ENCODE peak calls at places on chromosomes 16 and 17, in ten cellular contexts. One of them, this sample, is unnamed.

GRCh38 chr17:64166876-64167275 is 36.9 kb upstream of the ERN1 start:
- DNase-seq in activated T-helper 1 cell treated with anti-CD3 and anti-CD28 coated beads, Interleukin-12 subunit alpha, Interleukin-12 subunit beta, Interleukin-2, Interleukin-4 antibody, amounts not matched to agents 30 ng/mL and 10 ng/mL and 1 ng/mL, durations not matched to agents 14 hours and 24 hours and 36 hours: no peak
- DNase-seq in astrocyte of the cerebellum: no peak
- DNase-seq in SHP77: no peak
- DNase-seq in osteocyte: no peak
- DNase-seq in KG1: no peak
- DNase-seq in HS-5: no peak
- DNase-seq in lower leg skin: peak; percentile 36
- DNase-seq in activated CD8-positive, alpha-beta memory T cell treated with anti-CD3 and anti-CD28 coated beads, Interleukin-2, amount 50 U/mL, for 48 hours: no peak
- DNase-seq in SJSA1: no peak
- DNase-seq in this sample: no peak

GRCh38 chr17:55726440-55726839 is 3.8 kb upstream of the TMEM100 start:
- DNase-seq in activated T-helper 1 cell treated with anti-CD3 and anti-CD28 coated beads, Interleukin-12 subunit alpha, Interleukin-12 subunit beta, Interleukin-2, Interleukin-4 antibody, amounts not matched to agents 30 ng/mL and 10 ng/mL and 1 ng/mL, durations not matched to agents 14 hours and 24 hours and 36 hours: no peak
- DNase-seq in astrocyte of the cerebellum: peak; percentile 91
- DNase-seq in SHP77: peak; percentile 68
- DNase-seq in osteocyte: peak; percentile 87
- DNase-seq in KG1: no peak
- DNase-seq in HS-5: peak; percentile 81
- DNase-seq in lower leg skin: peak; percentile 94
- DNase-seq in activated CD8-positive, alpha-beta memory T cell treated with anti-CD3 and anti-CD28 coated beads, Interleukin-2, amount 50 U/mL, for 48 hours: no peak
- DNase-seq in SJSA1: peak; percentile 71
- DNase-seq in this sample: peak; percentile 89

GRCh38 chr16:3654249-3654991 is at the start of gene DNASE1:
- DNase-seq in activated T-helper 1 cell treated with anti-CD3 and anti-CD28 coated beads, Interleukin-12 subunit alpha, Interleukin-12 subunit beta, Interleukin-2, Interleukin-4 antibody, amounts not matched to agents 30 ng/mL and 10 ng/mL and 1 ng/mL, durations not matched to agents 14 hours and 24 hours and 36 hours: peak; percentile 28
- DNase-seq in astrocyte of the cerebellum: peak; percentile 16
- DNase-seq in SHP77: peak; percentile 45
- DNase-seq in osteocyte: no peak
- DNase-seq in KG1: peak; percentile 7
- DNase-seq in HS-5: peak; percentile 8
- DNase-seq in lower leg skin: peak; percentile 89
- DNase-seq in activated CD8-positive, alpha-beta memory T cell treated with anti-CD3 and anti-CD28 coated beads, Interleukin-2, amount 50 U/mL, for 48 hours: peak; percentile 79
- DNase-seq in SJSA1: peak; percentile 70
- DNase-seq in this sample: peak; percentile 83

GRCh38 chr17:8994319-8994718 is 27.0 kb upstream of the NTN1 start:
- DNase-seq in activated T-helper 1 cell treated with anti-CD3 and anti-CD28 coated beads, Interleukin-12 subunit alpha, Interleukin-12 subunit beta, Interleukin-2, Interleukin-4 antibody, amounts not matched to agents 30 ng/mL and 10 ng/mL and 1 ng/mL, durations not matched to agents 14 hours and 24 hours and 36 hours: peak; percentile 37
- DNase-seq in astrocyte of the cerebellum: peak; percentile 12
- DNase-seq in SHP77: peak; percentile 18
- DNase-seq in osteocyte: peak; percentile 88
- DNase-seq in KG1: no peak
- DNase-seq in HS-5: no peak
- DNase-seq in lower leg skin: peak; percentile 88
- DNase-seq in activated CD8-positive, alpha-beta memory T cell treated with anti-CD3 and anti-CD28 coated beads, Interleukin-2, amount 50 U/mL, for 48 hours: peak; percentile 82
- DNase-seq in SJSA1: peak; percentile 56
- DNase-seq in this sample: no peak

GRCh38 chr17:63474174-63474913 is 2.5 kb upstream of the ACE start:
- DNase-seq in activated T-helper 1 cell treated with anti-CD3 and anti-CD28 coated beads, Interleukin-12 subunit alpha, Interleukin-12 subunit beta, Interleukin-2, Interleukin-4 antibody, amounts not matched to agents 30 ng/mL and 10 ng/mL and 1 ng/mL, durations not matched to agents 14 hours and 24 hours and 36 hours: no peak
- DNase-seq in astrocyte of the cerebellum: no peak
- DNase-seq in SHP77: no peak
- DNase-seq in osteocyte: no peak
- DNase-seq in KG1: no peak
- DNase-seq in HS-5: no peak
- DNase-seq in lower leg skin: no peak
- DNase-seq in activated CD8-positive, alpha-beta memory T cell treated with anti-CD3 and anti-CD28 coated beads, Interleukin-2, amount 50 U/mL, for 48 hours: no peak
- DNase-seq in SJSA1: no peak
- DNase-seq in this sample: no peak

GRCh38 chr16:3609895-3610697 is 1.3 kb downstream of the SLX4 start:
- DNase-seq in activated T-helper 1 cell treated with anti-CD3 and anti-CD28 coated beads, Interleukin-12 subunit alpha, Interleukin-12 subunit beta, Interleukin-2, Interleukin-4 antibody, amounts not matched to agents 30 ng/mL and 10 ng/mL and 1 ng/mL, durations not matched to agents 14 hours and 24 hours and 36 hours: no peak
- DNase-seq in astrocyte of the cerebellum: no peak
- DNase-seq in SHP77: no peak
- DNase-seq in osteocyte: no peak
- DNase-seq in KG1: no peak
- DNase-seq in HS-5: no peak
- DNase-seq in lower leg skin: peak; percentile 49
- DNase-seq in activated CD8-positive, alpha-beta memory T cell treated with anti-CD3 and anti-CD28 coated beads, Interleukin-2, amount 50 U/mL, for 48 hours: no peak
- DNase-seq in SJSA1: no peak
- DNase-seq in this sample: peak; percentile 11

GRCh38 chr17:82889496-82890338 is 49.9 kb upstream of the ZNF750 start:
- DNase-seq in activated T-helper 1 cell treated with anti-CD3 and anti-CD28 coated beads, Interleukin-12 subunit alpha, Interleukin-12 subunit beta, Interleukin-2, Interleukin-4 antibody, amounts not matched to agents 30 ng/mL and 10 ng/mL and 1 ng/mL, durations not matched to agents 14 hours and 24 hours and 36 hours: no peak
- DNase-seq in astrocyte of the cerebellum: no peak
- DNase-seq in SHP77: no peak
- DNase-seq in osteocyte: no peak
- DNase-seq in KG1: no peak
- DNase-seq in HS-5: no peak
- DNase-seq in lower leg skin: no peak
- DNase-seq in activated CD8-positive, alpha-beta memory T cell treated with anti-CD3 and anti-CD28 coated beads, Interleukin-2, amount 50 U/mL, for 48 hours: no peak
- DNase-seq in SJSA1: no peak
- DNase-seq in this sample: no peak

GRCh38 chr16:86619263-86619935 is 41.0 kb downstream of the FOXL1 start:
- DNase-seq in activated T-helper 1 cell treated with anti-CD3 and anti-CD28 coated beads, Interleukin-12 subunit alpha, Interleukin-12 subunit beta, Interleukin-2, Interleukin-4 antibody, amounts not matched to agents 30 ng/mL and 10 ng/mL and 1 ng/mL, durations not matched to agents 14 hours and 24 hours and 36 hours: no peak
- DNase-seq in astrocyte of the cerebellum: no peak
- DNase-seq in SHP77: no peak
- DNase-seq in osteocyte: peak; percentile 80
- DNase-seq in KG1: no peak
- DNase-seq in HS-5: no peak
- DNase-seq in lower leg skin: peak; percentile 52
- DNase-seq in activated CD8-positive, alpha-beta memory T cell treated with anti-CD3 and anti-CD28 coated beads, Interleukin-2, amount 50 U/mL, for 48 hours: no peak
- DNase-seq in SJSA1: peak; percentile 75
- DNase-seq in this sample: peak; percentile 55

GRCh38 chr16:397736-398332 is 835 bp downstream of the NME4 start:
- DNase-seq in activated T-helper 1 cell treated with anti-CD3 and anti-CD28 coated beads, Interleukin-12 subunit alpha, Interleukin-12 subunit beta, Interleukin-2, Interleukin-4 antibody, amounts not matched to agents 30 ng/mL and 10 ng/mL and 1 ng/mL, durations not matched to agents 14 hours and 24 hours and 36 hours: no peak
- DNase-seq in astrocyte of the cerebellum: peak; percentile 24
- DNase-seq in SHP77: no peak
- DNase-seq in osteocyte: peak; percentile 89
- DNase-seq in KG1: no peak
- DNase-seq in HS-5: no peak
- DNase-seq in lower leg skin: peak; percentile 94
- DNase-seq in activated CD8-positive, alpha-beta memory T cell treated with anti-CD3 and anti-CD28 coated beads, Interleukin-2, amount 50 U/mL, for 48 hours: no peak
- DNase-seq in SJSA1: peak; percentile 75
- DNase-seq in this sample: peak; percentile 92

GRCh38 chr17:67289174-67289876 is 44.3 kb upstream of the HELZ start:
- DNase-seq in activated T-helper 1 cell treated with anti-CD3 and anti-CD28 coated beads, Interleukin-12 subunit alpha, Interleukin-12 subunit beta, Interleukin-2, Interleukin-4 antibody, amounts not matched to agents 30 ng/mL and 10 ng/mL and 1 ng/mL, durations not matched to agents 14 hours and 24 hours and 36 hours: no peak
- DNase-seq in astrocyte of the cerebellum: peak; percentile 29
- DNase-seq in SHP77: peak; percentile 8
- DNase-seq in osteocyte: no peak
- DNase-seq in KG1: no peak
- DNase-seq in HS-5: no peak
- DNase-seq in lower leg skin: peak; percentile 86
- DNase-seq in activated CD8-positive, alpha-beta memory T cell treated with anti-CD3 and anti-CD28 coated beads, Interleukin-2, amount 50 U/mL, for 48 hours: no peak
- DNase-seq in SJSA1: no peak
- DNase-seq in this sample: peak; percentile 70

GRCh38 chr16:3282103-3282746 is 1.1 kb upstream of the ZNF263 start:
- DNase-seq in activated T-helper 1 cell treated with anti-CD3 and anti-CD28 coated beads, Interleukin-12 subunit alpha, Interleukin-12 subunit beta, Interleukin-2, Interleukin-4 antibody, amounts not matched to agents 30 ng/mL and 10 ng/mL and 1 ng/mL, durations not matched to agents 14 hours and 24 hours and 36 hours: no peak
- DNase-seq in astrocyte of the cerebellum: no peak
- DNase-seq in SHP77: peak; percentile 58
- DNase-seq in osteocyte: no peak
- DNase-seq in KG1: peak; percentile 79
- DNase-seq in HS-5: no peak
- DNase-seq in lower leg skin: no peak
- DNase-seq in activated CD8-positive, alpha-beta memory T cell treated with anti-CD3 and anti-CD28 coated beads, Interleukin-2, amount 50 U/mL, for 48 hours: no peak
- DNase-seq in SJSA1: peak; percentile 75
- DNase-seq in this sample: no peak

GRCh38 chr17:40350410-40351184 is 13.9 kb downstream of the GJD3 start:
- DNase-seq in activated T-helper 1 cell treated with anti-CD3 and anti-CD28 coated beads, Interleukin-12 subunit alpha, Interleukin-12 subunit beta, Interleukin-2, Interleukin-4 antibody, amounts not matched to agents 30 ng/mL and 10 ng/mL and 1 ng/mL, durations not matched to agents 14 hours and 24 hours and 36 hours: no peak
- DNase-seq in astrocyte of the cerebellum: no peak
- DNase-seq in SHP77: no peak
- DNase-seq in osteocyte: no peak
- DNase-seq in KG1: no peak
- DNase-seq in HS-5: no peak
- DNase-seq in lower leg skin: no peak
- DNase-seq in activated CD8-positive, alpha-beta memory T cell treated with anti-CD3 and anti-CD28 coated beads, Interleukin-2, amount 50 U/mL, for 48 hours: no peak
- DNase-seq in SJSA1: no peak
- DNase-seq in this sample: no peak